ENCODE peak calls at places on chromosomes 11 and 22, in ten cellular contexts. Q, P, E, G, I, Y, F, D, Z and W are unnamed samples.

GRCh38 chr11:47375546-47376085 is 2.7 kb downstream of the SPI1 start:
- DNase-seq in D (no peak), Y (no peak), E (no peak), F (no peak), G (no peak), Z (no peak), P (no peak), I (no peak), Q (no peak), W (no peak)

GRCh38 chr11:58616594-58616993 is 5.9 kb upstream of the CNTF start:
- DNase-seq in Z (peak; percentile 96), I (no peak), Q (peak; percentile 93), G (no peak), F (peak; percentile 78), E (no peak), P (peak; percentile 89), Y (no peak), D (peak; percentile 50), W (peak; percentile 93)

GRCh38 chr11:47271961-47272661 is 2.2 kb downstream of the MADD start:
- DNase-seq in D (no peak), Y (no peak), I (no peak), G (no peak), Q (no peak), P (no peak), Z (no peak), F (no peak), E (peak; percentile 49), W (no peak)

GRCh38 chr11:12706531-12707499 is 32.6 kb downstream of the TEAD1 start:
- DNase-seq in D (no peak), E (peak; percentile 76), G (no peak), Y (no peak), I (no peak), Q (no peak), F (no peak), Z (peak; percentile 54), P (peak; percentile 59), W (peak; percentile 75)

GRCh38 chr11:67615455-67616430 is 9.0 kb downstream of the NDUFV1 start:
- DNase-seq in G (peak; percentile 69), F (no peak), I (no peak), E (peak; percentile 64), P (peak; percentile 15), Q (no peak), Z (peak; percentile 17), D (peak; percentile 47), Y (peak; percentile 53), W (peak; percentile 26)

GRCh38 chr11:31943056-31943780 is 132.1 kb upstream of the PAX6 start:
- DNase-seq in Q (no peak), D (peak; percentile 61), Z (no peak), I (no peak), P (no peak), F (no peak), Y (no peak), E (peak; percentile 79), G (no peak), W (no peak)

GRCh38 chr11:64864473-64865285 is 13.7 kb downstream of the EHD1 start:
- DNase-seq in Z (peak; percentile 97), G (peak; percentile 97), Q (peak; percentile 94), I (peak; percentile 32), Y (no peak), E (peak; percentile 90), P (peak; percentile 90), D (no peak), F (no peak), W (peak; percentile 89)

GRCh38 chr11:64604458-64605247 is 13.6 kb downstream of the SLC22A12 start:
- DNase-seq in D (no peak), Q (no peak), E (no peak), G (no peak), Y (no peak), P (no peak), I (no peak), F (no peak), Z (no peak), W (no peak)

GRCh38 chr11:101909087-101909486 is 5.7 kb upstream of the CEP126 start:
- DNase-seq in F (no peak), G (no peak), E (no peak), Y (no peak), P (no peak), I (no peak), Q (peak; percentile 9), D (no peak), Z (no peak), W (no peak)

GRCh38 chr22:27195104-27195503 is 537.7 kb downstream of the MIAT start:
- DNase-seq in E (no peak), Y (no peak), Q (no peak), P (peak; percentile 29), D (no peak), F (no peak), Z (no peak), G (peak; percentile 65), I (no peak), W (no peak)

GRCh38 chr22:36330655-36331305 is 57.0 kb downstream of the MYH9 start:
- DNase-seq in F (no peak), G (no peak), E (peak; percentile 26), Y (peak; percentile 45), Q (peak; percentile 51), P (peak; percentile 76), I (peak; percentile 62), D (peak; percentile 69), Z (peak; percentile 62), W (peak; percentile 67)

GRCh38 chr11:17720796-17721171 is 1.4 kb downstream of the MYOD1 start:
- DNase-seq in P (no peak), E (no peak), Y (no peak), G (no peak), D (peak; percentile 35), I (no peak), Q (no peak), Z (no peak), F (no peak), W (no peak)

GRCh38 chr11:57228600-57228999 is 8.4 kb downstream of the APLNR start:
- DNase-seq in Q (no peak), E (no peak), D (no peak), F (no peak), G (no peak), Z (no peak), P (no peak), I (no peak), Y (no peak), W (no peak)

GRCh38 chr11:73359341-73359740 is 16.9 kb upstream of the RELT start:
- DNase-seq in I (no peak), D (no peak), Y (no peak), Q (peak; percentile 50), F (peak; percentile 38), E (no peak), G (peak; percentile 88), P (peak; percentile 51), Z (peak; percentile 84), W (no peak)

GRCh38 chr11:82682003-82682751 is 51.5 kb downstream of the FAM181B start:
- DNase-seq in Z (peak; percentile 75), Y (no peak), E (peak; percentile 64), Q (peak; percentile 78), I (peak; percentile 80), P (peak; percentile 83), D (peak; percentile 90), G (no peak), F (peak; percentile 57), W (peak; percentile 88)

DNA sequence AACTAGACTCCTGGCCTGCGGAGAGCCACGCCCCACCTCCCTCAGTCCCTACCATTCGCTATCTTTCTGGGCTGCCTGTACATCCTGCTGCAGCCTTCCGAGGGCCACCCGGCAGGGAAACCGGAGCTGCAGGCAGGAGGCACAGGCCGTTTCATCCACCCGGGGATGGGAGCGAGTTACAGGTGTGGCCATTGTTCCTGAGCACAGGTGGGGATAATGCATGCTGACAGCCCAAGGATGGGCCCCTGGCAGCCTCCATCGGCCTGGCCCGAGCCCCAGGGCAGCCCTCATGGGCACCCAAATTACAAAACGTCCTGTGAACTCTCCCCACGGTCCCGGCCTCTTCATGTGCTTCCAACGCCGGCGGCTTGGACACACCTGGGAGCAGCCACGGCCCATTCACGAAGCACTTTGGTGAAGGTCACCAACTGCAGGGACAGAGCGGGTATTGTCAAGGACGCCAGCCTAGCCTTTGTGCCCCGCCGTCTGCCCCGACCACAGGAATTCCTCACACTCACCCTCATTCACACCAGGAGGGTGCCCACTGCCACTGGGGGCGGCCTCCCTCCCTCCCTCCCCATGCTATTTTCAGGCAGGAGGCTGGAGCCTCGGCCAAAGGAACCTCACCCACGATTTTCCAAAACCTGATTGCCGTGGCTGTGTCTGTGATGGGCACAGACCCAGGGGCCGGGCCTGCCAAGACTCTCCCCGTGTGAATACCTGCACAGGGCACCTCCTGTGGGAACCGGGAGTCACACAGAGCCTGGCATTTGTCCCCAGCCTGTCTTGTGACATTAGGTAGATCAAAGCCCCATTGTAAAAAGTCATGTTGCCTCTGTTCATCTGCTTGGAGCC is 42.1 kb upstream of the MYEOV start:
- DNase-seq in F (no peak), P (no peak), I (peak; percentile 88), Z (no peak), D (no peak), Q (no peak), Y (no peak), G (no peak), E (no peak), W (no peak)
- TF ChIP-seq CTCF in F (no peak), P (no peak), I (no peak), Z (no peak), D (no peak), Q (no peak), Y (no peak), G (no peak), E (no peak), W (no peak)

DNA sequence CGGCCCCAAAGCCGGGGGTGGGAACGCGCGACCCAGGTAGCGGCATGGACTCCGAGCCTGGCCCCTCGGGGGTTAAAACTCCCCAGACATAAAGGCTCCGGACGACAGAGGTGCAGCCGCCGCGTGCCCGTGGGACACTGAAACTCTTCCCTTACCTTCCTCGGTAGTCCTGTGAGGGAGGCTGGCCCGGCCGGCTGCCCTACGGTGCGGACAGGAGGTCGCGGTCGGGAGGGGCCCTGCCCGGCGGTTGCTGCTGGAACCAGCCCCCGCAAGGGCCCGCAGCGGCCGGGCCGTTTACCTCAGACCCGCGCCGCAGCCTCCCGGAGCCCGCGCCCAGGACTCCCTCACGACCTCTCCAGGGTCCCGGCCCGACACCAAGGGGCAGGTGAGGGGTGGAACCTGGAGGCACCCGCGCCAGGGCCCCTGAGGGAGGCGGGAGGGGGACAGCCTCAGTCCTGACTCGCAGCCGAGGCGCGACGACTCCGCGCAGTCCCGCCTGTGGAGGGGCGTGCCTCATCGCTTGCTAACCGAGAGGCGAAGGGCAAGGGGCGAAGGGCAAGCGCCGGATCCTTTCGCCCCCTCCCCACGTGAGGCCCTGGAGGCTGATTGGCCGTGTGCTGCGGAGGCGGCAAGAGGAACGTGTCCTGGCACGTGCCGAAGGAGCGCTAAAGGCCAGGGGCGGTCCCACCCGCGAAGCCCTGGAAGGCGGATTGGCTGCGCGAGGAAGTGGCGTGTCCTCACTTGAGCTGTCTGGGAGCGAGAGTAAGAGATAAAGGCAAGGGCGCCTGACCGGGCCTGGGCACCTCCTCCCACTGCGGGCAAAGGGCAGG is at the start of gene UPB1:
- DNase-seq in F (no peak), D (no peak), P (no peak), Q (no peak), G (no peak), E (no peak), Y (no peak), I (no peak), Z (no peak), W (no peak)
- H3K4me3 ChIP-seq in F (peak within 1 kb of the TSS; percentile 10), D (no peak within 1 kb of the TSS), P (no peak within 1 kb of the TSS), Q (peak within 1 kb of the TSS; percentile 26), G (peak within 1 kb of the TSS; percentile 63), E (no peak within 1 kb of the TSS), Y (no peak within 1 kb of the TSS), I (peak within 1 kb of the TSS; percentile 18), Z (no peak within 1 kb of the TSS), W (peak within 1 kb of the TSS; percentile 39)

GRCh38 chr22:23772315-23773246 is at the start of gene MMP11:
- DNase-seq in F (no peak), I (peak; percentile 33), P (peak; percentile 47), G (no peak), D (peak; percentile 62), E (peak; percentile 58), Z (no peak), Q (peak; percentile 28), Y (peak; percentile 56), W (no peak)
- TF ChIP-seq CTCF in F (peak; percentile 7), I (no peak), P (no peak), G (no peak), D (no peak), E (no peak), Z (no peak), Q (peak; percentile 3), Y (no peak), W (no peak)

GRCh38 chr11:128720522-128720985 is 26.7 kb downstream of the FLI1 start:
- DNase-seq in P (peak; percentile 72), Y (peak; percentile 58), G (no peak), Z (no peak), I (no peak), D (no peak), E (peak; percentile 89), F (no peak), Q (no peak), W (peak; percentile 73)
- H3K4me3 ChIP-seq in P (no peak overlapping the region), Y (peak overlapping the region; percentile 1), G (no peak overlapping the region), Z (no peak overlapping the region), I (no peak overlapping the region), D (no peak overlapping the region), E (peak overlapping the region; percentile 78), F (no peak overlapping the region), Q (no peak overlapping the region), W (peak overlapping the region; percentile 32)